ENCODE peak calls at places on chromosome 10, in four cellular contexts. One of them, this sample, is unnamed.

GRCh38 chr10:10897400-10897799 is 120.3 kb upstream of the CELF2 start:
- DNase-seq in A549: no peak
- DNase-seq in upper lobe of left lung: no peak
- DNase-seq in uterus: no peak
- DNase-seq in this sample: no peak

GRCh38 chr10:65033957-65034356 is 1512.8 kb downstream of the REEP3 start:
- DNase-seq in A549: no peak
- DNase-seq in upper lobe of left lung: no peak
- DNase-seq in uterus: no peak
- DNase-seq in this sample: no peak

GRCh38 chr10:52785418-52785817 is 12.8 kb upstream of the MBL2 start:
- DNase-seq in A549: no peak
- DNase-seq in upper lobe of left lung: no peak
- DNase-seq in uterus: no peak
- DNase-seq in this sample: no peak

GRCh38 chr10:22666287-22667092 is 47.9 kb downstream of the PIP4K2A start:
- DNase-seq in A549: no peak
- DNase-seq in upper lobe of left lung: no peak
- DNase-seq in uterus: no peak
- DNase-seq in this sample: no peak

GRCh38 chr10:75403144-75404022 is 1.8 kb upstream of the ZNF503 start:
- DNase-seq in A549: peak; percentile 42
- DNase-seq in upper lobe of left lung: peak; percentile 54
- DNase-seq in uterus: peak; percentile 63
- DNase-seq in this sample: no peak

GRCh38 chr10:133154996-133155778 is 4.8 kb upstream of the KNDC1 start:
- DNase-seq in A549: no peak
- DNase-seq in upper lobe of left lung: no peak
- DNase-seq in uterus: no peak
- DNase-seq in this sample: no peak

GRCh38 chr10:24556746-24557742 is 166.6 kb downstream of the ARHGAP21 start:
- DNase-seq in A549: peak; percentile 80
- DNase-seq in upper lobe of left lung: no peak
- DNase-seq in uterus: no peak
- DNase-seq in this sample: peak; percentile 15

GRCh38 chr10:122725006-122725405 is 25.4 kb upstream of the C10orf120 start:
- DNase-seq in A549: no peak
- DNase-seq in upper lobe of left lung: no peak
- DNase-seq in uterus: no peak
- DNase-seq in this sample: no peak

GRCh38 chr10:24435374-24435773 is 226.4 kb downstream of the KIAA1217 start:
- DNase-seq in A549: no peak
- DNase-seq in upper lobe of left lung: no peak
- DNase-seq in uterus: no peak
- DNase-seq in this sample: no peak

GRCh38 chr10:84478155-84478554 is 149.8 kb downstream of the CCSER2 start:
- DNase-seq in A549: no peak
- DNase-seq in upper lobe of left lung: no peak
- DNase-seq in uterus: no peak
- DNase-seq in this sample: no peak

GRCh38 chr10:78634835-78635234 is 433.9 kb upstream of the ZMIZ1 start:
- DNase-seq in A549: no peak
- DNase-seq in upper lobe of left lung: no peak
- DNase-seq in uterus: no peak
- DNase-seq in this sample: no peak

GRCh38 chr10:77592946-77593636 is 44.5 kb downstream of the KCNMA1 start:
- DNase-seq in A549: peak; percentile 90
- DNase-seq in upper lobe of left lung: peak; percentile 32
- DNase-seq in uterus: no peak
- DNase-seq in this sample: no peak

GRCh38 chr10:17257466-17258321 is 29.7 kb downstream of the VIM start:
- DNase-seq in A549: peak; percentile 69
- DNase-seq in upper lobe of left lung: peak; percentile 36
- DNase-seq in uterus: peak; percentile 65
- DNase-seq in this sample: peak; percentile 6

GRCh38 chr10:121891103-121891502 is 36.7 kb downstream of the ATE1 start:
- DNase-seq in A549: no peak
- DNase-seq in upper lobe of left lung: no peak
- DNase-seq in uterus: no peak
- DNase-seq in this sample: no peak

GRCh38 chr10:4804505-4804904 is 21.5 kb upstream of the AKR1E2 start:
- DNase-seq in A549: no peak
- DNase-seq in upper lobe of left lung: no peak
- DNase-seq in uterus: no peak
- DNase-seq in this sample: no peak

GRCh38 chr10:43186150-43186549 is 47.9 kb downstream of the CSGALNACT2 start:
- DNase-seq in A549: no peak
- DNase-seq in upper lobe of left lung: no peak
- DNase-seq in uterus: no peak
- DNase-seq in this sample: no peak

GRCh38 chr10:78263521-78263988 is 229.9 kb downstream of the RPS24 start:
- DNase-seq in A549: peak; percentile 76
- DNase-seq in upper lobe of left lung: no peak
- DNase-seq in uterus: no peak
- DNase-seq in this sample: no peak

GRCh38 chr10:129074939-129075338 is 392.1 kb upstream of the MGMT start:
- DNase-seq in A549: no peak
- DNase-seq in upper lobe of left lung: no peak
- DNase-seq in uterus: no peak
- DNase-seq in this sample: no peak

GRCh38 chr10:35433851-35434426 is 97.6 kb downstream of the CCNY start:
- DNase-seq in A549: no peak
- DNase-seq in upper lobe of left lung: no peak
- DNase-seq in uterus: no peak
- DNase-seq in this sample: no peak

GRCh38 chr10:62433181-62433692 is 59.1 kb downstream of the ZNF365 start:
- DNase-seq in A549: peak; percentile 80
- DNase-seq in upper lobe of left lung: peak; percentile 54
- DNase-seq in uterus: peak; percentile 87
- DNase-seq in this sample: no peak

GRCh38 chr10:46235705-46236536 is 50.9 kb upstream of the ANTXRL start:
- DNase-seq in A549: no peak
- DNase-seq in upper lobe of left lung: peak; percentile 12
- DNase-seq in uterus: no peak
- DNase-seq in this sample: no peak

GRCh38 chr10:7195118-7195517 is 215.7 kb downstream of the SFMBT2 start:
- DNase-seq in A549: no peak
- DNase-seq in upper lobe of left lung: no peak
- DNase-seq in uterus: no peak
- DNase-seq in this sample: no peak

GRCh38 chr10:2949221-2949947 is 118.0 kb upstream of the PFKP start:
- DNase-seq in A549: no peak
- DNase-seq in upper lobe of left lung: no peak
- DNase-seq in uterus: no peak
- DNase-seq in this sample: no peak

GRCh38 chr10:88127766-88128165 is 264.3 kb downstream of the PTEN start:
- DNase-seq in A549: no peak
- DNase-seq in upper lobe of left lung: no peak
- DNase-seq in uterus: no peak
- DNase-seq in this sample: no peak

GRCh38 chr10:25261571-25261970 is 86.8 kb downstream of the GPR158 start:
- DNase-seq in A549: no peak
- DNase-seq in upper lobe of left lung: no peak
- DNase-seq in uterus: no peak
- DNase-seq in this sample: no peak

GRCh38 chr10:43336641-43337318 is 34.7 kb upstream of the FXYD4 start:
- DNase-seq in A549: peak; percentile 85
- DNase-seq in upper lobe of left lung: no peak
- DNase-seq in uterus: no peak
- DNase-seq in this sample: no peak

GRCh38 chr10:57621466-57621865 is 646.2 kb downstream of the IPMK start:
- DNase-seq in A549: no peak
- DNase-seq in upper lobe of left lung: no peak
- DNase-seq in uterus: no peak
- DNase-seq in this sample: no peak

GRCh38 chr10:125549656-125550055 is 133.3 kb downstream of the TEX36 start:
- DNase-seq in A549: no peak
- DNase-seq in upper lobe of left lung: no peak
- DNase-seq in uterus: no peak
- DNase-seq in this sample: no peak

GRCh38 chr10:29849434-29849833 is 210.0 kb downstream of the JCAD start:
- DNase-seq in A549: no peak
- DNase-seq in upper lobe of left lung: no peak
- DNase-seq in uterus: no peak
- DNase-seq in this sample: no peak

GRCh38 chr10:126171555-126171954 is 216.7 kb downstream of the ADAM12 start:
- DNase-seq in A549: no peak
- DNase-seq in upper lobe of left lung: no peak
- DNase-seq in uterus: no peak
- DNase-seq in this sample: no peak

GRCh38 chr10:24962998-24963397 is 10.6 kb upstream of the PRTFDC1 start:
- DNase-seq in A549: peak; percentile 37
- DNase-seq in upper lobe of left lung: no peak
- DNase-seq in uterus: no peak
- DNase-seq in this sample: no peak

GRCh38 chr10:103982639-103983038 is 15.7 kb downstream of the SLK start:
- DNase-seq in A549: peak; percentile 61
- DNase-seq in upper lobe of left lung: no peak
- DNase-seq in uterus: no peak
- DNase-seq in this sample: no peak

GRCh38 chr10:75107756-75108683 is 3.4 kb upstream of the SAMD8 start:
- DNase-seq in A549: no peak
- DNase-seq in upper lobe of left lung: peak; percentile 20
- DNase-seq in uterus: no peak
- DNase-seq in this sample: no peak

GRCh38 chr10:100009283-100009792 is 409 bp downstream of the DNMBP start:
- DNase-seq in A549: peak; percentile 42
- DNase-seq in upper lobe of left lung: peak; percentile 70
- DNase-seq in uterus: peak; percentile 47
- DNase-seq in this sample: no peak
- TF ChIP-seq POLR2A in A549: no peak
- TF ChIP-seq POLR2A in upper lobe of left lung: no peak
- TF ChIP-seq POLR2A in uterus: no peak
- TF ChIP-seq POLR2A in this sample: no peak

GRCh38 chr10:118567701-118568248 is 27.7 kb downstream of the PRLHR start:
- DNase-seq in A549: no peak
- DNase-seq in upper lobe of left lung: no peak
- DNase-seq in uterus: no peak
- DNase-seq in this sample: no peak
- TF ChIP-seq POLR2A in A549: no peak
- TF ChIP-seq POLR2A in upper lobe of left lung: no peak
- TF ChIP-seq POLR2A in uterus: no peak
- TF ChIP-seq POLR2A in this sample: no peak

DNA sequence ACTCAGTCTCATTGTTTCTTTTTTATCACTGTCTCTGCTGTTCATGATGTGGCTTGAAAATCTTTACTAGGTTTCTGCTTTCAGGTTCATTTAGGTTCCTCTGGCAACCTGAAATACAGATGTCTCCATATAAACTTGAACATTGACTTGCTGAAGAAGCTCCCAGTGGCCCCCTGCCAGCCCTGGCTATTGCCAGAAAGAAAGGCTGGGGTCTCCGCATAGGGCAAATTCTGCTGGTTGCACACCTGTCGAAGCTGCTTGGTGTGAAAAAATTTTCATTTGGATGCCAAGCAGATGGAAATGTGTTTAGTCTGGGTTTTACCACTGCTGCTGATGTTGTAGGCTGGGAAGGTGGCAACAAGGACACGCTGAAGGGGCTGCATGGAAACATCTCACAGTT is 826.7 kb upstream of the GHITM start:
- DNase-seq in A549: no peak
- DNase-seq in upper lobe of left lung: no peak
- DNase-seq in uterus: no peak
- DNase-seq in this sample: no peak
- TF ChIP-seq POLR2A in A549: no peak
- TF ChIP-seq POLR2A in upper lobe of left lung: no peak
- TF ChIP-seq POLR2A in uterus: no peak
- TF ChIP-seq POLR2A in this sample: no peak

DNA sequence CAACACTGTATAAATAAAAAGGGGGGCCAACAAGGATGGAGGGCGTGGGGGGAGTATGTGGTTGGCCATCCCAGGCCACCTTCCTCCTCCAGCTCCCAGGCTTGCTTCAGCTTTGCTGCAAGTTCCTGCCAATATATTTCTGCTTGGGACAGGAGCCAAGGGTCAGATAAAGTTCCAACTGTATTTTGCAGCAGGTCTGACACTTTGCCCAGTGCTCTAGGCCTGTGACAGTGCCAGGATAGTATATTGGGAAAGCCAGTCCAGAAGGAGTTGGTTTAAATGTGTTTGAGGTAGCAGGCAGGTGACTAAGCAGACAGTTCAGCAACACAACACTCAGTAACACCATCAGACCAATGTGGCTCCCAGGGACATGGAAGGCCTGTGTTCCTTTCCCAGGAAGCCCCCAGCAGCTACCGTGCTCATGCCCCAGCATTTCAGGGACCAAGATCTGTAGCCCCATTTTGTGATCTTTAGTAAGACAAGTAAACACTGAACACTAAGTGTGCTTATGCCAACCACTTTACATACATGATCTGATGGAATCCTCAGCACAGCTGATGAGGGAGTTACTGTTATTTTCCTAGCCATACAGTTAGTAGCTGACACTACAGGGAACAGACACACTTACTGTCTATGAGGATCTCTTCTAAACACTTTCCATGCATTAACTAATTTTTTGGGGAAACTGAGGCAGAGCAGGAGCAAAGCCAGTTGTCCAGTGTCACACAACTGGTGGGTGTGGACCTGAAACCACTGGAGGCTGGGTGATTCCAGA is 38.9 kb downstream of the DNAJB12 start:
- DNase-seq in A549: peak; percentile 85
- DNase-seq in upper lobe of left lung: peak; percentile 82
- DNase-seq in uterus: peak; percentile 67
- DNase-seq in this sample: no peak
- TF ChIP-seq POLR2A in A549: no peak
- TF ChIP-seq POLR2A in upper lobe of left lung: peak; percentile 2
- TF ChIP-seq POLR2A in uterus: no peak
- TF ChIP-seq POLR2A in this sample: no peak

GRCh38 chr10:86651021-86651471 is 3.3 kb upstream of the OPN4 start:
- DNase-seq in A549: no peak
- DNase-seq in upper lobe of left lung: no peak
- DNase-seq in uterus: peak; percentile 8
- DNase-seq in this sample: peak; percentile 6
- TF ChIP-seq POLR2A in A549: no peak
- TF ChIP-seq POLR2A in upper lobe of left lung: no peak
- TF ChIP-seq POLR2A in uterus: no peak
- TF ChIP-seq POLR2A in this sample: no peak

DNA sequence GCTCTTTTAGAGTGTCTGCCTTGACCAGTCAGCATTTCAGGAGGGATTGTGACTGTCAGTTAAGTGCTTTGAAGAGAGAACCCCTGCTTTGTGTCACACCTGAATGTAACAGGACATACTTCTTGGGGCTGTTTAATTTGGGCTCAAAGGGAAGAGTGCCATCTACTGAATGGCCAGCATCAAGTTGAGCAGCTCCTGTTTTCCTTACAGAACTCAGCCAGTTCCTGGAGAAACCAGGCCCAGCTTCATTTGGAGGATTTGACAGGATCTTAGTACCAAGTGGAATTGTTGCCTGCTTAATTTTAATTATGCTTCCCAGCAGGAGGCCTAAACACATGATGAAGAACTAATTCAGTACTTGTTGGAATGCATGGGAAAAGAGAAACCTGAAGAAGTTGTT is 8.3 kb downstream of the ADD3 start:
- DNase-seq in A549: peak; percentile 52
- DNase-seq in upper lobe of left lung: no peak
- DNase-seq in uterus: no peak
- DNase-seq in this sample: no peak
- TF ChIP-seq POLR2A in A549: no peak
- TF ChIP-seq POLR2A in upper lobe of left lung: no peak
- TF ChIP-seq POLR2A in uterus: no peak
- TF ChIP-seq POLR2A in this sample: no peak